ENCODE peak calls at places on chromosomes 13 and 19, in seven cellular contexts. O is body of pancreas, H is HCT116, L is thoracic aorta, Q is ovary, F is PC-9, N is retinal pigment epithelial cell. X is an unnamed sample.
A peak's percentile ranks its signal among the peaks of the same experiment; 100 is the strongest.

GRCh38 chr19:34274827-34275625 is 20.7 kb downstream of the GARRE1 start:
- DNase-seq in O (no peak), H (no peak), L (no peak), Q (no peak), F (peak; percentile 56), N (peak; percentile 68), X (no peak)

GRCh38 chr13:90824027-90824426 is 523.5 kb upstream of the MIR17HG start:
- DNase-seq in O (no peak), H (no peak), L (no peak), Q (no peak), F (no peak), N (no peak), X (no peak)

GRCh38 chr13:91813255-91813654 is 414.8 kb downstream of the GPC5 start:
- DNase-seq in O (no peak), H (no peak), L (no peak), Q (no peak), F (no peak), N (no peak), X (no peak)

GRCh38 chr13:76189882-76190519 is 553.9 kb downstream of the LMO7 start:
- DNase-seq in O (no peak), H (no peak), L (no peak), Q (no peak), F (no peak), N (no peak), X (no peak)

GRCh38 chr13:77176350-77176749 is 149.4 kb upstream of the FBXL3 start:
- DNase-seq in O (no peak), H (no peak), L (no peak), Q (no peak), F (no peak), N (no peak), X (no peak)

GRCh38 chr13:93080587-93080986 is 146.0 kb upstream of the GPC6 start:
- DNase-seq in O (no peak), H (no peak), L (no peak), Q (no peak), F (no peak), N (peak; percentile 27), X (no peak)

GRCh38 chr13:40445557-40445990 is 220.9 kb downstream of the FOXO1 start:
- DNase-seq in O (peak; percentile 85), H (no peak), L (no peak), Q (peak; percentile 29), F (no peak), N (peak; percentile 17), X (no peak)

GRCh38 chr13:60261432-60262351 is 98.0 kb upstream of the DIAPH3 start:
- DNase-seq in O (peak; percentile 58), H (no peak), L (no peak), Q (no peak), F (no peak), N (no peak), X (no peak)

GRCh38 chr19:49301165-49301865 is 23.7 kb downstream of the SLC6A16 start:
- DNase-seq in O (peak; percentile 72), H (peak; percentile 48), L (peak; percentile 18), Q (peak; percentile 43), F (no peak), N (peak; percentile 4), X (peak; percentile 39)

GRCh38 chr19:37226248-37226647 is 8.2 kb downstream of the ZNF383 start:
- DNase-seq in O (no peak), H (no peak), L (no peak), Q (no peak), F (no peak), N (no peak), X (no peak)

GRCh38 chr19:55384576-55385235 is 614 bp upstream of the TMEM238 start:
- DNase-seq in O (peak; percentile 25), H (no peak), L (no peak), Q (no peak), F (no peak), N (no peak), X (no peak)

GRCh38 chr19:16258440-16258903 is 60.8 kb downstream of the AP1M1 start:
- DNase-seq in O (peak; percentile 67), H (no peak), L (no peak), Q (peak; percentile 55), F (no peak), N (no peak), X (no peak)

GRCh38 chr19:58568731-58569130 is 4.4 kb downstream of the MZF1 start:
- DNase-seq in O (peak; percentile 1), H (no peak), L (no peak), Q (peak; percentile 17), F (no peak), N (no peak), X (no peak)

GRCh38 chr19:9032136-9032626 is 22.0 kb upstream of the MUC16 start:
- DNase-seq in O (no peak), H (no peak), L (no peak), Q (no peak), F (peak; percentile 100), N (no peak), X (no peak)

GRCh38 chr19:5193192-5193591 is 147.4 kb downstream of the PTPRS start:
- DNase-seq in O (no peak), H (no peak), L (no peak), Q (no peak), F (no peak), N (no peak), X (no peak)

GRCh38 chr13:31394491-31394890 is 194.7 kb downstream of the B3GLCT start:
- DNase-seq in O (no peak), H (no peak), L (no peak), Q (no peak), F (no peak), N (no peak), X (peak; percentile 3)

GRCh38 chr19:29104605-29105241 is 108.2 kb downstream of the UQCRFS1 start:
- DNase-seq in O (no peak), H (no peak), L (no peak), Q (no peak), F (no peak), N (no peak), X (no peak)

GRCh38 chr13:35716186-35716585 is 239.7 kb upstream of the MAB21L1 start:
- DNase-seq in O (no peak), H (no peak), L (no peak), Q (no peak), F (peak; percentile 97), N (no peak), X (no peak)

GRCh38 chr13:74414458-74414857 is 280.3 kb upstream of the KLF12 start:
- DNase-seq in O (no peak), H (no peak), L (no peak), Q (no peak), F (no peak), N (no peak), X (no peak)

GRCh38 chr19:55253842-55254624 is 4.8 kb downstream of the PPP6R1 start:
- DNase-seq in O (peak; percentile 21), H (no peak), L (no peak), Q (no peak), F (no peak), N (no peak), X (no peak)

GRCh38 chr19:5665781-5666513 is 14.4 kb downstream of the MICOS13 start:
- DNase-seq in O (no peak), H (no peak), L (no peak), Q (no peak), F (no peak), N (no peak), X (no peak)

GRCh38 chr19:31139871-31140505 is 209.2 kb downstream of the TSHZ3 start:
- DNase-seq in O (no peak), H (no peak), L (no peak), Q (no peak), F (no peak), N (peak; percentile 74), X (no peak)

GRCh38 chr19:48363500-48363809 is 285 bp downstream of the TMEM143 start:
- DNase-seq in O (no peak), H (no peak), L (no peak), Q (no peak), F (no peak), N (no peak), X (no peak)

DNA sequence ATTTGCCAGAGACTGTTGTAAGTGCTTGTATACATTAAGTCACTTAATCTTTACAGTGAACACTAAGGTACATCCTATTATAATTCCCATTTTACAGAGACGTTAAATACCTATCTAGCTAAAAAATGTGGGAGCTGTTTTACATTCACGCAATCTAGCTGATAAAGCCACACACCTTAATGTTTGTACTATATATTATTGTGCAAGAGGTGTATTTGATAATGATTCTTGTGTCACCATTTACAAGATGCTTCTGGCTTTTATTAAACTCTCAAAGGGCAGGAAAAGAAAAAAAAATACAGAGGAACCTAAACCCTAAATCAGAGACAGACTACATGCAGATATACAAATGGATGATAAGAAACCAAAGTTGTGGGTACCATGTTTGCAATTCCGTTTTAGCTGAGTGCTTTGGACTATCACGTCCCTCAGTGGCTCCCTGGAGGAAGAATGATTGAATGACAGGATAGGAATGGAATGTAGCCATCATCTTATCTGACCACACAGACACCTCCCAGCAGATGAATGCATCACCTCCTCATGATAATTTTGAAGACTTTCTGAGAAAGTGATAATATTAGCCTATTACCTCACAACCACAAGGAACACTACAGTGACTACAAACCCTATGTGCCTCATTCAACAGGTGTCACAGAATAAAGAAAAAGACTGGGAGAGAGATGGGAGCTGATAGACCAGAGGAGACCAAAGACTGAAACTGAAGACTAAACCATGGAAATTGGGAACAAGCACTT is 230.5 kb upstream of the SERP2 start:
- DNase-seq in O (no peak), H (peak; percentile 47), L (no peak), Q (no peak), F (peak; percentile 82), N (no peak), X (no peak)
- H3K4me3 ChIP-seq in O (no peak overlapping the region), H (peak overlapping the region; percentile 58), L (peak overlapping the region; percentile 76), Q (peak overlapping the region; percentile 53), F (peak overlapping the region; percentile 63), N (peak overlapping the region; percentile 67), X (peak overlapping the region; percentile 53)

GRCh38 chr13:69935043-69935442 is 172.6 kb upstream of the ATXN8OS start:
- DNase-seq in O (no peak), H (peak; percentile 52), L (no peak), Q (no peak), F (peak; percentile 39), N (no peak), X (no peak)
- TF ChIP-seq CTCF in O (no peak), H (peak; percentile 60), L (no peak), Q (no peak), F (peak; percentile 58), N (peak; percentile 59), X (no peak)

DNA sequence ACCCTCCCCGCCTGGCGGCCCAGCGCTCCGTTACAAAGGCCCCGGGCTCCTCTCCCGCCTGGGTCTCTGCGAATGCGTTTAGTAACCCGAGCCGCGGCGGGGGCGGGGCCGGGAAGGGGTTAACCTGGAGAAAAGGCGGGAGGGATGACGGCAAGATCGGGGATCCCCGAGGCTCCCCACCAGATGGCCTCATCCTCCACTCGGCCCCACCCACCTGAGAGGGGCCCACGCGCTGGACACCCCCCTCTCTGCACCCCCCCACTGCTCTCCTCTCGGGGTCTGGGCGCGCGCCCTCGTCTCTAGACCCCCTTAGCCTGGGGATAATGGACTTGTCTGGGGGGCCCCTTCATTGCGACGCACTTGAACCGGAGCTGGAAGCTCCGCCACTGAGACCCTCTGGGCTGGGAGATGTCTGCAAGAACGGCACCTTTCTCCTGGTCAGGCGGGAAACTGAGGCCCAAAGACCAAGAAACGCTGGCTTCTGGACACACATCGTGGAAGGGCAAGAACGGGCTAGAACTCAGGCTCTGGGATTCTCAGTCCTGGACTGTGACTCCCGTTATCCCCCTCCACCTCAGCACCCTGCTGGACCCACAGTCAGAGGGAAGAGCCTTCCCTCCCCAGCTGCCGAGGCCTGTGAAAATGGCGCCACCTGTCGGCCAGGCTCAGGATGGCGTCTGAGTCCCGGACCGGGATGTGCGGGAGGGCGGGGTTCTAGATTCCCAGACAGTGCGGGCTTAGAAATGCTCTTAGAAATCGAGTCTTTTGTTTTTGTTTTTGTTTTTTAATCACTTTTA is 2.9 kb upstream of the LTBP4 start:
- DNase-seq in O (peak; percentile 84), H (peak; percentile 86), L (peak; percentile 69), Q (peak; percentile 95), F (peak; percentile 60), N (no peak), X (peak; percentile 73)
- H3K4me3 ChIP-seq in O (no peak overlapping the region), H (peak overlapping the region; percentile 82), L (peak overlapping the region; percentile 30), Q (peak overlapping the region; percentile 38), F (no peak overlapping the region), N (peak overlapping the region; percentile 52), X (peak overlapping the region; percentile 55)

GRCh38 chr13:51797664-51798488 is 6.1 kb downstream of the DHRS12 start:
- DNase-seq in O (peak; percentile 96), H (peak; percentile 66), L (no peak), Q (no peak), F (peak; percentile 54), N (no peak), X (no peak)
- TF ChIP-seq CTCF in O (peak; percentile 94), H (peak; percentile 64), L (peak; percentile 16), Q (no peak), F (peak; percentile 80), N (peak; percentile 55), X (peak; percentile 41)

X was measured in HFF-Myc.